ENCODE peak calls at places on chromosomes 12 and 14, in four cellular contexts. One of them, this sample, is unnamed.

GRCh38 chr12:64178122-64178521 is 44.0 kb downstream of the KICS2 start:
- DNase-seq in A673: no peak
- DNase-seq in vagina: no peak
- DNase-seq in CD4-positive, alpha-beta T cell: no peak
- DNase-seq in this sample: no peak

GRCh38 chr14:104350463-104351185 is 212.2 kb downstream of the KIF26A start:
- DNase-seq in A673: no peak
- DNase-seq in vagina: no peak
- DNase-seq in CD4-positive, alpha-beta T cell: no peak
- DNase-seq in this sample: peak; percentile 13

GRCh38 chr14:64755661-64756265 is 51.5 kb downstream of the PLEKHG3 start:
- DNase-seq in A673: no peak
- DNase-seq in vagina: no peak
- DNase-seq in CD4-positive, alpha-beta T cell: peak; percentile 55
- DNase-seq in this sample: no peak

GRCh38 chr14:69475194-69475818 is 9.2 kb upstream of the PLEKHD1 start:
- DNase-seq in A673: peak; percentile 70
- DNase-seq in vagina: no peak
- DNase-seq in CD4-positive, alpha-beta T cell: no peak
- DNase-seq in this sample: no peak

GRCh38 chr12:97277030-97277429 is 185.6 kb upstream of the RMST start:
- DNase-seq in A673: no peak
- DNase-seq in vagina: no peak
- DNase-seq in CD4-positive, alpha-beta T cell: no peak
- DNase-seq in this sample: no peak

GRCh38 chr12:5068623-5069022 is 24.9 kb downstream of the KCNA5 start:
- DNase-seq in A673: no peak
- DNase-seq in vagina: no peak
- DNase-seq in CD4-positive, alpha-beta T cell: no peak
- DNase-seq in this sample: no peak

GRCh38 chr14:75667099-75667498 is 6.1 kb downstream of the TTLL5 start:
- DNase-seq in A673: no peak
- DNase-seq in vagina: no peak
- DNase-seq in CD4-positive, alpha-beta T cell: no peak
- DNase-seq in this sample: no peak

GRCh38 chr12:56486694-56487093 is 1.3 kb downstream of the GLS2 start:
- DNase-seq in A673: no peak
- DNase-seq in vagina: no peak
- DNase-seq in CD4-positive, alpha-beta T cell: no peak
- DNase-seq in this sample: no peak

GRCh38 chr12:14310866-14311265 is 54.6 kb upstream of the ATF7IP start:
- DNase-seq in A673: no peak
- DNase-seq in vagina: no peak
- DNase-seq in CD4-positive, alpha-beta T cell: no peak
- DNase-seq in this sample: no peak

GRCh38 chr12:5262450-5262849 is 169.5 kb upstream of the NTF3 start:
- DNase-seq in A673: no peak
- DNase-seq in vagina: no peak
- DNase-seq in CD4-positive, alpha-beta T cell: no peak
- DNase-seq in this sample: no peak

GRCh38 chr12:12723147-12723680 is 6.0 kb downstream of the CDKN1B start:
- DNase-seq in A673: no peak
- DNase-seq in vagina: no peak
- DNase-seq in CD4-positive, alpha-beta T cell: no peak
- DNase-seq in this sample: no peak

GRCh38 chr14:24312736-24313507 is 1.6 kb downstream of the LTB4R start:
- DNase-seq in A673: no peak
- DNase-seq in vagina: no peak
- DNase-seq in CD4-positive, alpha-beta T cell: no peak
- DNase-seq in this sample: no peak

GRCh38 chr12:92396647-92397258 is 251.1 kb upstream of the BTG1 start:
- DNase-seq in A673: no peak
- DNase-seq in vagina: no peak
- DNase-seq in CD4-positive, alpha-beta T cell: no peak
- DNase-seq in this sample: peak; percentile 18

GRCh38 chr12:79407671-79408622 is 282.8 kb downstream of the PAWR start:
- DNase-seq in A673: peak; percentile 81
- DNase-seq in vagina: no peak
- DNase-seq in CD4-positive, alpha-beta T cell: no peak
- DNase-seq in this sample: peak; percentile 47

GRCh38 chr12:5584776-5585560 is 153.1 kb downstream of the NTF3 start:
- DNase-seq in A673: no peak
- DNase-seq in vagina: no peak
- DNase-seq in CD4-positive, alpha-beta T cell: no peak
- DNase-seq in this sample: no peak

GRCh38 chr12:21073822-21074460 is 57.1 kb upstream of the SLCO1B1 start:
- DNase-seq in A673: peak; percentile 30
- DNase-seq in vagina: no peak
- DNase-seq in CD4-positive, alpha-beta T cell: no peak
- DNase-seq in this sample: no peak

GRCh38 chr14:31543969-31544799 is 17.0 kb upstream of the NUBPL start:
- DNase-seq in A673: no peak
- DNase-seq in vagina: no peak
- DNase-seq in CD4-positive, alpha-beta T cell: no peak
- DNase-seq in this sample: no peak

GRCh38 chr12:79964100-79964627 is 29.3 kb upstream of the PPP1R12A start:
- DNase-seq in A673: no peak
- DNase-seq in vagina: no peak
- DNase-seq in CD4-positive, alpha-beta T cell: no peak
- DNase-seq in this sample: no peak

GRCh38 chr12:105107176-105107496 is 395 bp upstream of the WASHC4 start:
- DNase-seq in A673: no peak
- DNase-seq in vagina: peak; percentile 92
- DNase-seq in CD4-positive, alpha-beta T cell: no peak
- DNase-seq in this sample: no peak

GRCh38 chr12:98533723-98534251 is 18.4 kb downstream of the TMPO start:
- DNase-seq in A673: peak; percentile 28
- DNase-seq in vagina: no peak
- DNase-seq in CD4-positive, alpha-beta T cell: no peak
- DNase-seq in this sample: no peak

GRCh38 chr12:47361389-47362031 is 281.8 kb upstream of the AMIGO2 start:
- DNase-seq in A673: peak; percentile 87
- DNase-seq in vagina: no peak
- DNase-seq in CD4-positive, alpha-beta T cell: no peak
- DNase-seq in this sample: no peak

GRCh38 chr12:5139751-5140150 is 96.1 kb downstream of the KCNA5 start:
- DNase-seq in A673: no peak
- DNase-seq in vagina: no peak
- DNase-seq in CD4-positive, alpha-beta T cell: no peak
- DNase-seq in this sample: no peak

GRCh38 chr14:77369280-77369679 is 7.6 kb downstream of the TMED8 start:
- DNase-seq in A673: no peak
- DNase-seq in vagina: no peak
- DNase-seq in CD4-positive, alpha-beta T cell: no peak
- DNase-seq in this sample: no peak

GRCh38 chr12:12890815-12891645 is at the start of gene GPRC5A:
- DNase-seq in A673: peak; percentile 43
- DNase-seq in vagina: peak; percentile 98
- DNase-seq in CD4-positive, alpha-beta T cell: peak; percentile 22
- DNase-seq in this sample: peak; percentile 82

GRCh38 chr12:21773263-21773741 is 1.2 kb downstream of the KCNJ8 start:
- DNase-seq in A673: peak; percentile 16
- DNase-seq in vagina: no peak
- DNase-seq in CD4-positive, alpha-beta T cell: no peak
- DNase-seq in this sample: peak; percentile 87

GRCh38 chr12:119804011-119804641 is 73.0 kb downstream of the CIT start:
- DNase-seq in A673: peak; percentile 68
- DNase-seq in vagina: no peak
- DNase-seq in CD4-positive, alpha-beta T cell: no peak
- DNase-seq in this sample: peak; percentile 93

GRCh38 chr12:51082561-51083139 is 746 bp downstream of the CSRNP2 start:
- DNase-seq in A673: peak; percentile 35
- DNase-seq in vagina: no peak
- DNase-seq in CD4-positive, alpha-beta T cell: no peak
- DNase-seq in this sample: no peak

GRCh38 chr12:123024819-123025391 is 44.4 kb downstream of the ARL6IP4 start:
- DNase-seq in A673: no peak
- DNase-seq in vagina: no peak
- DNase-seq in CD4-positive, alpha-beta T cell: no peak
- DNase-seq in this sample: no peak

GRCh38 chr12:45731376-45731775 is 1.9 kb downstream of the ARID2 start:
- DNase-seq in A673: no peak
- DNase-seq in vagina: no peak
- DNase-seq in CD4-positive, alpha-beta T cell: no peak
- DNase-seq in this sample: no peak

GRCh38 chr14:64605926-64606685 is 56.3 kb downstream of the PPP1R36 start:
- DNase-seq in A673: no peak
- DNase-seq in vagina: no peak
- DNase-seq in CD4-positive, alpha-beta T cell: no peak
- DNase-seq in this sample: no peak

GRCh38 chr12:15787801-15788200 is 1.4 kb downstream of the EPS8 start:
- DNase-seq in A673: no peak
- DNase-seq in vagina: no peak
- DNase-seq in CD4-positive, alpha-beta T cell: no peak
- DNase-seq in this sample: no peak
- H3K27me3 ChIP-seq in A673: no peaks in the 10 kb centered on the region
- H3K27me3 ChIP-seq in vagina: no peaks in the 10 kb centered on the region
- H3K27me3 ChIP-seq in CD4-positive, alpha-beta T cell: peaks cover 46% of the 10 kb centered on the region
- H3K27me3 ChIP-seq in this sample: peaks cover 70% of the 10 kb centered on the region

DNA sequence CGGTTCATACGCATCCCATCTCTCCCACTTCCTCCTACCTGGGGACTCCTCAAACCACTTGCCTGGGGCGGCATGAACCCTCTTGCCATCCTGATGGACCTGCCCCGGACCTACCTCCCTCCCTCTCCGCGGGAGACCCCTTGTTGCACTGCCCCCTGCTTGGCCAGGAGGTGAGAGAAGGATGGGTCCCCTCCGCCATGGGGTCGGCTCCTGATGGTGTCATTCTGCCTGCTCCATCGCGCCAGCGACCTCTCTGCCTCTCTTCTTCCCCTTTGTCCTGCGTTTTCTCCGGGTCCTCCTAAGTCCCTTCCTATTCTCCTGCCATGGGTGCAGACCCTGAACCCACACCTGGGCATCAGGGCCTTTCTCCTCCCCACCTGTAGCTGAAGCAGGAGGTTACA is 3.6 kb downstream of the WNT1 start:
- DNase-seq in A673: no peak
- DNase-seq in vagina: no peak
- DNase-seq in CD4-positive, alpha-beta T cell: no peak
- DNase-seq in this sample: no peak
- H3K27me3 ChIP-seq in A673: peaks cover 78% of the 10 kb centered on the region
- H3K27me3 ChIP-seq in vagina: peaks cover 11% of the 10 kb centered on the region
- H3K27me3 ChIP-seq in CD4-positive, alpha-beta T cell: peaks cover 28% of the 10 kb centered on the region
- H3K27me3 ChIP-seq in this sample: peaks cover 80% of the 10 kb centered on the region

GRCh38 chr14:74244115-74244514 is 4.9 kb downstream of the VSX2 start:
- DNase-seq in A673: no peak
- DNase-seq in vagina: no peak
- DNase-seq in CD4-positive, alpha-beta T cell: no peak
- DNase-seq in this sample: no peak
- H3K27me3 ChIP-seq in A673: peaks cover 54% of the 10 kb centered on the region
- H3K27me3 ChIP-seq in vagina: peaks cover 27% of the 10 kb centered on the region
- H3K27me3 ChIP-seq in CD4-positive, alpha-beta T cell: peaks cover 87% of the 10 kb centered on the region
- H3K27me3 ChIP-seq in this sample: peaks cover 97% of the 10 kb centered on the region

GRCh38 chr12:132181570-132182200 is 37.4 kb downstream of the NOC4L start:
- DNase-seq in A673: no peak
- DNase-seq in vagina: no peak
- DNase-seq in CD4-positive, alpha-beta T cell: no peak
- DNase-seq in this sample: no peak

GRCh38 chr12:132182711-132183365 is 38.6 kb downstream of the NOC4L start:
- DNase-seq in A673: no peak
- DNase-seq in vagina: no peak
- DNase-seq in CD4-positive, alpha-beta T cell: no peak
- DNase-seq in this sample: no peak

GRCh38 chr12:132179431-132180362 is 35.4 kb downstream of the NOC4L start:
- DNase-seq in A673: no peak
- DNase-seq in vagina: no peak
- DNase-seq in CD4-positive, alpha-beta T cell: no peak
- DNase-seq in this sample: no peak

GRCh38 chr12:132182206-132182710 is 38.0 kb downstream of the NOC4L start:
- DNase-seq in A673: no peak
- DNase-seq in vagina: no peak
- DNase-seq in CD4-positive, alpha-beta T cell: no peak
- DNase-seq in this sample: no peak

DNA sequence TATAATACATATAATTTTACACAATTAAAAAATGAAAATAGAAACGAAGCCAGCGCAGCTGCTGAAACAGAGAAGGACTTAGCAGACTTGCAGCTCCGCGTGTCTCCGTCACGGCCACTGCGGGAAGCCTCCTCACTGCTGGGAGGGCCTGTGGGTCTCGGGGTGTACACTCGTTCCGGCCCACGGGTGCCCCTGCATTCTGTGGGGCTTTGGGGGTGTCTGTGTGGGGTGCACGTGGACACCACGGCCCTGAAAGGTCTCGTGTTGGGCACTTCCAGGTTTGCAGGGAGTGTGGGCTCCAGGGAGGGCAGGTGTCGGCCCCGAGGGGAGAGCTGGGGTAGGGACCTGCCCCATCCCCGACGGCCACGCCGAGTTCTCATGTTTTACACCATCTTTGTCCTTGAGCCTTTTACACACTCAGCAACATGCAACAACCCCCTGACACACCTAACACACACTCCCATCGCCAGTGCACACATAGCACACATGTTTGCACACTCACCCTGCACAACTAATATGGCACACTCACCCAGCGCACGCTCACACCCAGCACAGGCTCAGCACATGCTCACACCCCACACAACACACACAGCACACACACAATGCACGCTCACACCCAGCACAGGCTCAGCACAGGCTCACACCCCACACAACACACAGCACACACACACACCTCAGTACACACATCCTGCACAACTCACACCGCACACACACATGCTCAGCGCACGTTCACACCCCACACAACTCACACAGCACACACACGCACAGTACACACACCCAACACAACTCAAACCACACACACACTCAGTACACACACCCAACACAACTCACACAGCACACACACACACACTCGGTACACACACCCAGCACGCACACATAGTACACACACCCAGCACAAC is 36.6 kb downstream of the NOC4L start:
- DNase-seq in A673: no peak
- DNase-seq in vagina: no peak
- DNase-seq in CD4-positive, alpha-beta T cell: no peak
- DNase-seq in this sample: no peak
- H3K27me3 ChIP-seq in A673: no peaks in the 10 kb centered on the region
- H3K27me3 ChIP-seq in vagina: no peaks in the 10 kb centered on the region
- H3K27me3 ChIP-seq in CD4-positive, alpha-beta T cell: no peaks in the 10 kb centered on the region
- H3K27me3 ChIP-seq in this sample: peaks cover 85% of the 10 kb centered on the region

GRCh38 chr12:52607314-52607713 is 6.1 kb upstream of the KRT72 start:
- DNase-seq in A673: no peak
- DNase-seq in vagina: peak; percentile 27
- DNase-seq in CD4-positive, alpha-beta T cell: no peak
- DNase-seq in this sample: no peak

GRCh38 chr12:52611080-52611468 is 7.3 kb downstream of the KRT73 start:
- DNase-seq in A673: no peak
- DNase-seq in vagina: peak; percentile 60
- DNase-seq in CD4-positive, alpha-beta T cell: no peak
- DNase-seq in this sample: no peak

GRCh38 chr12:52608161-52608560 is 6.9 kb upstream of the KRT72 start:
- DNase-seq in A673: no peak
- DNase-seq in vagina: no peak
- DNase-seq in CD4-positive, alpha-beta T cell: no peak
- DNase-seq in this sample: no peak

GRCh38 chr12:52606581-52607241 is 5.4 kb upstream of the KRT72 start:
- DNase-seq in A673: no peak
- DNase-seq in vagina: peak; percentile 65
- DNase-seq in CD4-positive, alpha-beta T cell: no peak
- DNase-seq in this sample: no peak

GRCh38 chr12:52608826-52609630 is 7.8 kb upstream of the KRT72 start:
- DNase-seq in A673: no peak
- DNase-seq in vagina: peak; percentile 67
- DNase-seq in CD4-positive, alpha-beta T cell: no peak
- DNase-seq in this sample: no peak
- H3K27me3 ChIP-seq in A673: no peaks in the 10 kb centered on the region
- H3K27me3 ChIP-seq in vagina: no peaks in the 10 kb centered on the region
- H3K27me3 ChIP-seq in CD4-positive, alpha-beta T cell: no peaks in the 10 kb centered on the region
- H3K27me3 ChIP-seq in this sample: peaks cover 8% of the 10 kb centered on the region

GRCh38 chr14:66240112-66240511 is 246.1 kb upstream of the CCDC196 start:
- DNase-seq in A673: no peak
- DNase-seq in vagina: no peak
- DNase-seq in CD4-positive, alpha-beta T cell: no peak
- DNase-seq in this sample: no peak
- H3K27me3 ChIP-seq in A673: no peaks in the 10 kb centered on the region
- H3K27me3 ChIP-seq in vagina: no peaks in the 10 kb centered on the region
- H3K27me3 ChIP-seq in CD4-positive, alpha-beta T cell: peaks cover 6% of the 10 kb centered on the region
- H3K27me3 ChIP-seq in this sample: no peaks in the 10 kb centered on the region